ENCODE peak calls at places on chromosomes 2 and 18, in six cellular contexts. N is transverse colon, Q is PC-3, X is fibroblast of the aortic adventitia, V is brain microvascular endothelial cell, J is dorsolateral prefrontal cortex. G is an unnamed sample.

GRCh38 chr2:172307800-172308199 is 119.6 kb upstream of the ITGA6 start:
- DNase-seq in N (peak), Q (no peak), X (peak), V (no peak), J (no peak), G (no peak)

GRCh38 chr2:186308347-186308746 is 177.7 kb upstream of the ZC3H15 start:
- DNase-seq in N (no peak), Q (peak), X (peak), V (no peak), J (no peak), G (no peak)

GRCh38 chr2:224257176-224257575 is 144.7 kb downstream of the FAM124B start:
- DNase-seq in N (no peak), Q (no peak), X (no peak), V (no peak), J (no peak), G (no peak)

GRCh38 chr2:19745318-19746136 is 156.3 kb downstream of the TTC32 start:
- DNase-seq in N (no peak), Q (no peak), X (no peak), V (no peak), J (no peak), G (no peak)

GRCh38 chr2:128301501-128301966 is 17.1 kb downstream of the HS6ST1 start:
- DNase-seq in N (no peak), Q (no peak), X (peak), V (peak), J (no peak), G (no peak)

GRCh38 chr2:38215993-38216392 is 140.0 kb upstream of the CYP1B1 start:
- DNase-seq in N (no peak), Q (peak), X (peak), V (no peak), J (no peak), G (no peak)

GRCh38 chr2:190126758-190127157 is 64.2 kb upstream of the MSTN start:
- DNase-seq in N (no peak), Q (no peak), X (peak), V (no peak), J (no peak), G (no peak)

GRCh38 chr2:205115516-205115915 is 566.8 kb upstream of the NRP2 start:
- DNase-seq in N (no peak), Q (no peak), X (no peak), V (no peak), J (no peak), G (no peak)

GRCh38 chr18:48735070-48735676 is 196.3 kb downstream of the CTIF start:
- DNase-seq in N (no peak), Q (peak), X (no peak), V (no peak), J (peak), G (no peak)

GRCh38 chr2:241272298-241272721 is 43.2 kb downstream of the HDLBP start:
- DNase-seq in N (peak), Q (peak), X (no peak), V (no peak), J (no peak), G (peak)

GRCh38 chr18:58167073-58167472 is 123.0 kb downstream of the NEDD4L start:
- DNase-seq in N (no peak), Q (no peak), X (no peak), V (no peak), J (no peak), G (no peak)

GRCh38 chr2:230933521-230934180 is 8.6 kb upstream of the GPR55 start:
- DNase-seq in N (no peak), Q (no peak), X (no peak), V (no peak), J (no peak), G (no peak)

GRCh38 chr2:133421516-133422324 is 146.5 kb downstream of the NCKAP5 start:
- DNase-seq in N (peak), Q (no peak), X (peak), V (no peak), J (peak), G (no peak)
- TF ChIP-seq CTCF in N (no peak), Q (no peak), X (peak), V (no peak), J (no peak), G (no peak)

GRCh38 chr2:219622472-219622871 is 5.0 kb upstream of the SLC4A3 start:
- DNase-seq in N (no peak), Q (no peak), X (peak), V (no peak), J (no peak), G (no peak)
- TF ChIP-seq CTCF in N (no peak), Q (no peak), X (no peak), V (no peak), J (no peak), G (no peak)

GRCh38 chr2:239361311-239361642 is 39.5 kb downstream of the HDAC4 start:
- DNase-seq in N (no peak), Q (no peak), X (peak), V (no peak), J (no peak), G (no peak)
- TF ChIP-seq CTCF in N (no peak), Q (peak), X (peak), V (peak), J (peak), G (peak)

GRCh38 chr2:61763605-61764034 is 90.2 kb downstream of the FAM161A start:
- DNase-seq in N (peak), Q (peak), X (peak), V (peak), J (peak), G (no peak)
- TF ChIP-seq CTCF in N (no peak), Q (peak), X (peak), V (peak), J (peak), G (peak)

GRCh38 chr2:139911150-139911549 is 1131.0 kb upstream of the NXPH2 start:
- DNase-seq in N (no peak), Q (no peak), X (no peak), V (no peak), J (no peak), G (no peak)
- TF ChIP-seq CTCF in N (no peak), Q (no peak), X (no peak), V (no peak), J (no peak), G (no peak)

GRCh38 chr2:6917761-6918421 is 679 bp downstream of the RNF144A start:
- DNase-seq in N (peak), Q (no peak), X (no peak), V (no peak), J (no peak), G (no peak)
- TF ChIP-seq CTCF in N (no peak), Q (no peak), X (no peak), V (no peak), J (no peak), G (no peak)